ENCODE peak calls at places on chromosome 18, in eight cellular contexts. E, I, P, F, M, W, Y and A are unnamed samples.

GRCh38 chr18:49487711-49488310 is 777 bp upstream of the C18orf32 start:
- DNase-seq in E (no peak), I (no peak), P (peak; percentile 10), F (peak; percentile 11), M (peak; percentile 4), W (no peak), Y (no peak), A (no peak)

GRCh38 chr18:42850174-42850766 is 265.2 kb downstream of the RIT2 start:
- DNase-seq in E (no peak), I (no peak), P (no peak), F (no peak), M (no peak), W (no peak), Y (no peak), A (no peak)

GRCh38 chr18:52636536-52636935 is 296.5 kb downstream of the DCC start:
- DNase-seq in E (peak; percentile 44), I (no peak), P (no peak), F (no peak), M (no peak), W (no peak), Y (no peak), A (no peak)

GRCh38 chr18:79598046-79598884 is 81.3 kb upstream of the CTDP1 start:
- DNase-seq in E (no peak), I (peak; percentile 40), P (no peak), F (no peak), M (no peak), W (no peak), Y (peak; percentile 67), A (peak; percentile 52)

GRCh38 chr18:49174478-49174877 is 223.7 kb upstream of the SMAD7 start:
- DNase-seq in E (no peak), I (no peak), P (peak; percentile 48), F (no peak), M (no peak), W (no peak), Y (no peak), A (no peak)

GRCh38 chr18:27062802-27063201 is 122.3 kb downstream of the CHST9 start:
- DNase-seq in E (no peak), I (no peak), P (no peak), F (no peak), M (no peak), W (no peak), Y (no peak), A (no peak)

GRCh38 chr18:31206064-31206463 is 43.4 kb upstream of the DSC1 start:
- DNase-seq in E (no peak), I (no peak), P (no peak), F (no peak), M (no peak), W (no peak), Y (no peak), A (no peak)

GRCh38 chr18:32049393-32050161 is 31.0 kb downstream of the RNF125 start:
- DNase-seq in E (no peak), I (no peak), P (no peak), F (peak; percentile 72), M (no peak), W (peak; percentile 21), Y (peak; percentile 85), A (no peak)

GRCh38 chr18:10119991-10120390 is 206.2 kb downstream of the VAPA start:
- DNase-seq in E (no peak), I (no peak), P (no peak), F (no peak), M (no peak), W (no peak), Y (no peak), A (no peak)

GRCh38 chr18:73283032-73283431 is 415.2 kb upstream of the NETO1 start:
- DNase-seq in E (no peak), I (no peak), P (peak; percentile 67), F (no peak), M (no peak), W (no peak), Y (no peak), A (no peak)

GRCh38 chr18:61765097-61765496 is 127.7 kb downstream of the RNF152 start:
- DNase-seq in E (peak; percentile 11), I (no peak), P (peak; percentile 61), F (no peak), M (peak; percentile 28), W (no peak), Y (no peak), A (no peak)

GRCh38 chr18:38940863-38941531 is 1375.4 kb upstream of the CELF4 start:
- DNase-seq in E (peak; percentile 54), I (no peak), P (peak; percentile 89), F (peak; percentile 56), M (no peak), W (peak; percentile 60), Y (no peak), A (no peak)

GRCh38 chr18:12890500-12890899 is 6.5 kb upstream of the PTPN2 start:
- DNase-seq in E (peak; percentile 56), I (no peak), P (no peak), F (no peak), M (no peak), W (no peak), Y (no peak), A (no peak)

GRCh38 chr18:24659837-24660720 is 199.6 kb downstream of the HRH4 start:
- DNase-seq in E (no peak), I (no peak), P (no peak), F (peak; percentile 62), M (no peak), W (peak; percentile 2), Y (peak; percentile 34), A (no peak)

GRCh38 chr18:50751490-50751889 is 68.3 kb downstream of the MRO start:
- DNase-seq in E (no peak), I (no peak), P (no peak), F (no peak), M (peak; percentile 43), W (no peak), Y (no peak), A (no peak)

GRCh38 chr18:42196651-42197050 is 241.6 kb downstream of the PIK3C3 start:
- DNase-seq in E (no peak), I (no peak), P (peak; percentile 70), F (no peak), M (no peak), W (no peak), Y (no peak), A (no peak)

GRCh38 chr18:27763341-27763740 is 413.6 kb downstream of the CDH2 start:
- DNase-seq in E (no peak), I (no peak), P (no peak), F (no peak), M (no peak), W (no peak), Y (no peak), A (no peak)

GRCh38 chr18:54776282-54776977 is 51.8 kb upstream of the RAB27B start:
- DNase-seq in E (no peak), I (no peak), P (peak; percentile 99), F (no peak), M (no peak), W (no peak), Y (no peak), A (no peak)

GRCh38 chr18:7370812-7371211 is 139.9 kb downstream of the LRRC30 start:
- DNase-seq in E (no peak), I (peak; percentile 85), P (no peak), F (no peak), M (no peak), W (no peak), Y (no peak), A (no peak)
- H3K27ac ChIP-seq in E (no peak overlapping the region), I (no peak overlapping the region), P (no peak overlapping the region), F (no peak overlapping the region), M (no peak overlapping the region), W (no peak overlapping the region), Y (peak overlapping the region; percentile 78), A (no peak overlapping the region)

GRCh38 chr18:63974991-63975390 is 5.1 kb downstream of the SERPINB8 start:
- DNase-seq in E (peak; percentile 41), I (no peak), P (peak; percentile 63), F (peak; percentile 44), M (peak; percentile 21), W (no peak), Y (no peak), A (no peak)
- H3K27ac ChIP-seq in E (no peak overlapping the region), I (no peak overlapping the region), P (no peak overlapping the region), F (peak overlapping the region; percentile 65), M (no peak overlapping the region), W (no peak overlapping the region), Y (peak overlapping the region; percentile 74), A (no peak overlapping the region)

GRCh38 chr18:8705280-8705940 is at the start of gene MTCL1:
- DNase-seq in E (peak; percentile 55), I (peak; percentile 84), P (peak; percentile 64), F (no peak), M (peak; percentile 77), W (no peak), Y (peak; percentile 85), A (no peak)
- H3K27ac ChIP-seq in E (no peak within 1 kb of the TSS), I (peak within 1 kb of the TSS; percentile 92), P (peak within 1 kb of the TSS; percentile 97), F (peak within 1 kb of the TSS; percentile 57), M (no peak within 1 kb of the TSS), W (peak within 1 kb of the TSS; percentile 24), Y (peak within 1 kb of the TSS; percentile 57), A (peak within 1 kb of the TSS; percentile 76)

GRCh38 chr18:57744211-57744694 is 58.9 kb downstream of the ATP8B1 start:
- DNase-seq in E (no peak), I (no peak), P (no peak), F (no peak), M (no peak), W (no peak), Y (no peak), A (no peak)

GRCh38 chr18:57747809-57748680 is 55.1 kb downstream of the ATP8B1 start:
- DNase-seq in E (peak; percentile 32), I (no peak), P (no peak), F (no peak), M (no peak), W (no peak), Y (no peak), A (no peak)

GRCh38 chr18:57741273-57741672 is 61.8 kb downstream of the ATP8B1 start:
- DNase-seq in E (no peak), I (no peak), P (no peak), F (no peak), M (no peak), W (no peak), Y (no peak), A (no peak)

GRCh38 chr18:57738078-57738477 is 65.0 kb downstream of the ATP8B1 start:
- DNase-seq in E (no peak), I (no peak), P (no peak), F (no peak), M (no peak), W (no peak), Y (no peak), A (no peak)

GRCh38 chr18:57743008-57743407 is 60.1 kb downstream of the ATP8B1 start:
- DNase-seq in E (no peak), I (no peak), P (no peak), F (no peak), M (no peak), W (no peak), Y (no peak), A (no peak)
- H3K27ac ChIP-seq in E (no peak overlapping the region), I (no peak overlapping the region), P (peak overlapping the region; percentile 47), F (no peak overlapping the region), M (no peak overlapping the region), W (no peak overlapping the region), Y (no peak overlapping the region), A (no peak overlapping the region)